ENCODE peak calls at places on chromosomes 11 and 22, in ten cellular contexts. F, J, V, O, S, D, B, A, I and R are unnamed samples.

GRCh38 chr11:46513934-46514342 is 79.9 kb downstream of the AMBRA1 start:
- DNase-seq in A (peak; percentile 39), V (peak; percentile 47), J (no peak), B (no peak), D (peak; percentile 42), O (no peak), I (peak; percentile 38), S (no peak), F (peak; percentile 56), R (peak; percentile 32)

GRCh38 chr22:18975434-18976196 is 39.5 kb upstream of the PRODH start:
- DNase-seq in V (no peak), D (peak; percentile 28), A (no peak), S (no peak), J (no peak), B (no peak), F (no peak), I (no peak), O (no peak), R (no peak)

GRCh38 chr11:124736738-124737137 is 3.0 kb upstream of the NRGN start:
- DNase-seq in O (no peak), J (no peak), A (no peak), S (no peak), V (no peak), D (no peak), I (no peak), F (no peak), B (no peak), R (no peak)

GRCh38 chr11:117703209-117703608 is 93.8 kb downstream of the DSCAML1 start:
- DNase-seq in J (no peak), O (no peak), F (no peak), S (no peak), I (no peak), V (no peak), A (no peak), B (no peak), D (no peak), R (no peak)

GRCh38 chr22:47164514-47165337 is 402.3 kb downstream of the TBC1D22A start:
- DNase-seq in O (no peak), F (peak; percentile 9), D (peak; percentile 17), V (no peak), A (no peak), S (no peak), I (no peak), B (no peak), J (no peak), R (peak; percentile 31)

GRCh38 chr22:48425091-48425506 is 1402.6 kb downstream of the BRD1 start:
- DNase-seq in O (no peak), I (no peak), F (no peak), S (no peak), J (no peak), V (no peak), B (no peak), D (no peak), A (no peak), R (no peak)

GRCh38 chr11:120294096-120294495 is 31.0 kb upstream of the TLCD5 start:
- DNase-seq in F (no peak), S (no peak), D (no peak), V (no peak), I (no peak), O (no peak), B (no peak), A (no peak), J (no peak), R (no peak)

GRCh38 chr11:117950320-117950719 is 21.1 kb upstream of the TMPRSS13 start:
- DNase-seq in O (no peak), S (peak; percentile 18), B (peak; percentile 1), D (no peak), I (no peak), F (no peak), J (peak; percentile 56), V (no peak), A (no peak), R (no peak)

GRCh38 chr11:103947566-103947919 is 88.9 kb upstream of the DDI1 start:
- DNase-seq in O (no peak), F (no peak), J (no peak), I (peak; percentile 62), S (peak; percentile 31), D (peak; percentile 43), V (no peak), B (peak; percentile 46), A (no peak), R (no peak)

GRCh38 chr22:50621491-50621880 is 6.5 kb downstream of the ARSA start:
- DNase-seq in J (peak; percentile 73), I (no peak), S (no peak), F (no peak), B (no peak), A (no peak), V (no peak), D (no peak), O (peak; percentile 85), R (no peak)

DNA sequence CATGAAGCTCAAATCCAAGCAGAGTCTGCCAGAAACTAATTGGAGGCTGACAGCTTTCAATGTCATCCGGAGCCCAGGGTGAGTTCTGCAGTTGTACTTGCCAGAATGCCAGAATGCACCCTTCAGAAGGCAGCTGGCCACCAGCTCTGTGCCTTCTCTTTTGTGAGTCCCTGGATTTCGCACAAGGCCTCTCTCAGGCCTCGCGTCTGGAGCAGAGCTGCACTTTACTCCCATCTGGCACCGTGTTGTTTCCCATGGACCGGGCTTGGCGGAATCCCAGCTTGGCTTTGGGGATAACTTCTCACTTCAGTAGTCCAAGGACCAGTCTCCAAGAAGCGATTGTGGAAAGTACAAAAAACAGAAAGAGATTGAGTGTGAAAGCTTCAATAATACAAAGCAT is 451.3 kb upstream of the KIRREL3 start:
- DNase-seq in S (no peak), I (no peak), F (no peak), A (no peak), J (no peak), V (peak; percentile 68), O (no peak), B (no peak), D (no peak), R (no peak)
- TF ChIP-seq CTCF in S (no peak), I (no peak), F (no peak), A (no peak), J (no peak), V (no peak), O (no peak), B (no peak), D (no peak), R (no peak)

GRCh38 chr11:111916768-111917167 is 1.9 kb upstream of the C11orf52 start:
- DNase-seq in V (no peak), I (no peak), D (no peak), S (no peak), F (no peak), A (no peak), J (no peak), B (no peak), O (no peak), R (no peak)

GRCh38 chr11:111912535-111912934 is at the start of gene HSPB2:
- DNase-seq in S (no peak), B (no peak), V (peak; percentile 55), J (no peak), I (no peak), O (no peak), F (peak; percentile 50), A (no peak), D (peak; percentile 18), R (no peak)

GRCh38 chr11:111913031-111913861 is 712 bp downstream of the HSPB2 start:
- DNase-seq in O (no peak), F (peak; percentile 50), I (no peak), V (no peak), J (no peak), A (no peak), S (no peak), D (no peak), B (no peak), R (no peak)

GRCh38 chr11:111911563-111912401 is at the start of gene CRYAB:
- DNase-seq in B (peak; percentile 94), A (peak; percentile 24), I (peak; percentile 78), D (peak; percentile 92), J (no peak), S (peak; percentile 61), F (peak; percentile 88), V (peak; percentile 89), O (no peak), R (no peak)

GRCh38 chr11:111913997-111914396 is 1.5 kb downstream of the HSPB2 start:
- DNase-seq in J (no peak), D (peak; percentile 66), V (no peak), B (peak; percentile 75), I (peak; percentile 72), A (no peak), O (no peak), S (peak; percentile 33), F (peak; percentile 55), R (no peak)
- TF ChIP-seq CTCF in J (no peak), D (no peak), V (no peak), B (no peak), I (no peak), A (no peak), O (no peak), S (no peak), F (no peak), R (no peak)

DNA sequence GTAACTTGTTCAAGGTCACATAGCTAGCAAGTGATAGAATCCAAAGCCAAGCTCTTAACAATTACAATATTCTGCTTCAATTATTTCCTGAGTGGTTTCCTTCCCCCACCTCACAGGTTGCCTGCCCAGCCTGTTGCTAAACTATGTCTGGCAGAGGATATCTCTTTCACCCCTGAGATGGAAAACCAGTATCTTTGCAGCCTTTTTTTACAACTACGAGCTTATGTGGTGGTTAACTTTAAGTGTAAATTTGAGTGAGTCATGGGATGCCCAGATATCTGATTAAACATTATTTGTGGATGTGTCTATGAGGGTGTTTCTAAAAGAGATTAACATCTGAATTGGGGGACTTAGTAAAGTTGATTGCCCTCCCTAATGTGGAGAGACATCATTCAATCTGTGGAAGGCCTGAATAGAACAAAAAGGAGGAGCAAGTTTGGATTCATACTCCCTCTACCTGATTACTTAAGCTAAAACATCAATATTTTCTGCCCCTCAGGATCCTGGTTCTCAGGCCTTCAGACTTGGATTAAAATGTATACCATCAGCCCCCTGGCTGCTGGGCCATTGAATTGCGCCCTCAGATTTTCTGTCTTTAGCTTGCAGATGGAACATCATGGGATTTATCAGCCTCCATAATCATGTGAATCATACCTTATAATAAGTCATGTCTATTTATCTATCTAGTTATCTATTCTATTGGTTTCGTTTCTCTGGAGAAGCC is 911.9 kb downstream of the METTL15 start:
- DNase-seq in V (no peak), O (no peak), J (no peak), D (no peak), A (no peak), F (no peak), I (peak; percentile 27), B (peak; percentile 34), S (peak; percentile 73), R (peak; percentile 17)
- TF ChIP-seq CTCF in V (no peak), O (no peak), J (no peak), D (no peak), A (peak; percentile 52), F (no peak), I (peak; percentile 54), B (peak; percentile 77), S (peak; percentile 79), R (peak; percentile 78)

DNA sequence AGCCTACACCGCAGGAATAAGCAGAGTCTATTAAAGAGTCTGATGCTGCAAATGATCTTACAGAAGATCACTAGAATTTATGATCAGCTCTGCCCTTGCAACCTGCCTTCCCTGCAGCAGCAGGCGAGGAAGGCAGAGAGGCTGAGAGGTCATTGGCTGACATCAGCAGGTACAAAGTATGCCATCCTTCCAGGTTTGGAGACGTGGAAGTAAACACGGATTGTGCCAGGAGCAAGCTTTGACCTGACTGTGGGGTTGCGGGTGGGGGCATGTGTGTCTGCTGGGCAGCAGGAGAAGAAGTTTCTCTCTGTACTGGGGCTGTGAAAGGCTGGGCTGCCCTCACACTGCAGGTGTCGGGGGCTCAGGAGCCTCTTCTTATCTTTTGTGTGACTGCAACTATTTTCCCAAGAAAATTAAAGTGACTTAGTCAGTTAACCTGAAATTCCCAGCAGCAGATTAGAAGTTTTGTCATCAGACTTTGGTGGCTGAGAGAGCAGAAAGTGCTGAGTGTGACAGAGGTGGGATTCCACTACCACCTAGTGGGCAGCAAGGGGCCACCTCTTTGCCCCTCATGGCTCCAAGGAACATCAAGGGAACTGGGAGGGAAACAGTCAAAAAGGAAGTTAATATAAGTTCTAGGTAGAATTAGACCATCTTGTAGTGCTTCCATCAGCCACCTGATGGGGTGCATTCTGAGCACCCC is 565.9 kb downstream of the ETS1 start:
- DNase-seq in D (no peak), J (no peak), V (no peak), F (no peak), O (no peak), B (peak; percentile 14), I (peak; percentile 31), S (no peak), A (no peak), R (peak; percentile 48)
- TF ChIP-seq CTCF in D (no peak), J (no peak), V (peak; percentile 33), F (no peak), O (peak; percentile 4), B (peak; percentile 73), I (peak; percentile 39), S (peak; percentile 46), A (peak; percentile 39), R (peak; percentile 41)